ENCODE peak calls at places on chromosomes 11 and 22, in six cellular contexts. O is spleen; H is HEK293T; T is activated T-helper 1 cell treated with anti-CD3 and anti-CD28 coated beads, Interleukin-12 subunit alpha, Interleukin-12 subunit beta, Interleukin-2, Interleukin-4 antibody, amounts not matched to agents 30 ng/mL and 10 ng/mL and 1 ng/mL, durations not matched to agents 14 hours and 24 hours and 36 hours; R is astrocyte of the spinal cord; C is M059J. K is an unnamed sample.
A peak's percentile ranks its signal among the peaks of the same experiment; 100 is the strongest.

GRCh38 chr11:65376138-65376713 is 6.2 kb downstream of the SLC25A45 start:
- DNase-seq in R (no peak), T (no peak), O (peak; percentile 69), C (no peak), H (no peak), K (no peak)

GRCh38 chr11:29449280-29450074 is 567.4 kb downstream of the KCNA4 start:
- DNase-seq in H (no peak), O (no peak), T (no peak), C (peak; percentile 1), R (no peak), K (no peak)

GRCh38 chr11:69297926-69298777 is 4.2 kb downstream of the MYEOV start:
- DNase-seq in C (peak; percentile 98), T (peak; percentile 24), O (peak; percentile 93), H (no peak), R (peak; percentile 81), K (no peak)

GRCh38 chr22:38397189-38398097 is 57.6 kb downstream of the KCNJ4 start:
- DNase-seq in R (peak; percentile 33), T (no peak), O (peak; percentile 89), H (peak; percentile 42), C (peak; percentile 28), K (no peak)

GRCh38 chr22:49079743-49080500 is 747.8 kb downstream of the BRD1 start:
- DNase-seq in H (no peak), C (no peak), O (no peak), R (no peak), T (no peak), K (no peak)

GRCh38 chr11:119533931-119534694 is 111.1 kb upstream of the THY1 start:
- DNase-seq in C (peak; percentile 56), H (peak; percentile 83), T (peak; percentile 19), R (peak; percentile 53), O (peak; percentile 91), K (peak; percentile 68)

GRCh38 chr11:30131535-30131934 is 99.3 kb upstream of the FSHB start:
- DNase-seq in H (no peak), T (no peak), R (no peak), C (peak; percentile 3), O (no peak), K (no peak)

GRCh38 chr22:37844904-37845334 is 785 bp upstream of the ANKRD54 start:
- DNase-seq in R (no peak), C (no peak), T (no peak), O (no peak), H (no peak), K (no peak)

GRCh38 chr11:107583629-107584195 is 7.2 kb upstream of the ELMOD1 start:
- DNase-seq in H (no peak), O (no peak), C (peak; percentile 52), R (no peak), T (no peak), K (no peak)

GRCh38 chr11:2550606-2550970 is 105.8 kb downstream of the KCNQ1 start:
- DNase-seq in R (no peak), T (no peak), C (no peak), H (no peak), O (peak; percentile 61), K (no peak)

GRCh38 chr11:64247729-64248531 is 1.2 kb upstream of the PPP1R14B start:
- DNase-seq in T (no peak), O (no peak), C (no peak), H (no peak), R (no peak), K (no peak)

GRCh38 chr11:73760066-73760679 is 701 bp downstream of the RAB6A start:
- DNase-seq in R (peak; percentile 46), T (no peak), O (no peak), H (peak; percentile 33), C (peak; percentile 35), K (no peak)

GRCh38 chr11:7671807-7672206 is 1.5 kb downstream of the CYB5R2 start:
- DNase-seq in R (no peak), O (no peak), H (no peak), T (no peak), C (no peak), K (no peak)

GRCh38 chr11:133930767-133931448 is 25.9 kb downstream of the IGSF9B start:
- DNase-seq in C (no peak), O (no peak), T (no peak), R (no peak), H (peak; percentile 74), K (no peak)

GRCh38 chr22:36285017-36285416 is 32.1 kb downstream of the APOL1 start:
- DNase-seq in C (no peak), R (no peak), T (no peak), H (no peak), O (peak; percentile 63), K (no peak)

GRCh38 chr22:38943882-38944281 is 13.5 kb upstream of the APOBEC3A start:
- DNase-seq in T (no peak), C (no peak), H (no peak), O (no peak), R (no peak), K (no peak)

GRCh38 chr11:31340903-31341572 is 28.5 kb downstream of the DCDC1 start:
- DNase-seq in C (peak; percentile 34), R (peak; percentile 20), T (no peak), H (peak; percentile 47), O (no peak), K (no peak)

GRCh38 chr11:105937331-105937730 is 84.7 kb downstream of the MSANTD4 start:
- DNase-seq in H (no peak), R (peak; percentile 72), C (peak; percentile 81), T (no peak), O (no peak), K (no peak)

GRCh38 chr11:70732493-70733206 is 334.3 kb downstream of the CTTN start:
- DNase-seq in H (no peak), T (no peak), R (no peak), C (no peak), O (peak; percentile 72), K (no peak)

GRCh38 chr11:17748761-17749721 is 14.5 kb downstream of the KCNC1 start:
- DNase-seq in C (no peak), R (no peak), O (peak; percentile 66), T (no peak), H (no peak), K (no peak)

GRCh38 chr22:17562906-17563870 is at the start of gene SLC25A18:
- DNase-seq in R (no peak), O (peak; percentile 9), T (no peak), C (no peak), H (peak; percentile 50), K (no peak)

GRCh38 chr11:19276859-19277808 is 36.4 kb upstream of the E2F8 start:
- DNase-seq in C (peak; percentile 83), R (no peak), O (no peak), T (no peak), H (no peak), K (no peak)

GRCh38 chr11:134048028-134048427 is 20.8 kb upstream of the JAM3 start:
- DNase-seq in H (no peak), R (no peak), T (no peak), O (no peak), C (no peak), K (no peak)

GRCh38 chr11:128894685-128895084 is 3.5 kb downstream of the KCNJ5 start:
- DNase-seq in C (no peak), H (no peak), T (no peak), R (no peak), O (no peak), K (no peak)

GRCh38 chr11:66891849-66892660 is 35.2 kb downstream of the LRFN4 start:
- DNase-seq in T (peak; percentile 38), H (peak; percentile 39), O (no peak), R (peak; percentile 94), C (peak; percentile 99), K (no peak)

GRCh38 chr11:1761857-1762536 is 1.7 kb downstream of the CTSD start:
- DNase-seq in C (no peak), T (no peak), R (no peak), O (peak; percentile 81), H (no peak), K (no peak)

K was measured in D721Med.